ENCODE peak calls at places on chromosomes 5 and 9, in four cellular contexts. O, Q, T and C are unnamed samples.

GRCh38 chr5:94778299-94778698 is 159.8 kb downstream of the SLF1 start:
- DNase-seq in O (no peak), T (no peak), Q (no peak), C (no peak)

GRCh38 chr9:98787766-98788335 is 8.5 kb downstream of the ANKS6 start:
- DNase-seq in T (peak; percentile 4), O (no peak), Q (no peak), C (no peak)

GRCh38 chr9:15469406-15469805 is 41.4 kb downstream of the PSIP1 start:
- DNase-seq in O (no peak), T (no peak), Q (no peak), C (no peak)

GRCh38 chr9:4828776-4829175 is 36.0 kb downstream of the RCL1 start:
- DNase-seq in O (no peak), Q (no peak), T (no peak), C (no peak)

GRCh38 chr5:401216-402034 is 41.6 kb upstream of the EXOC3 start:
- DNase-seq in T (no peak), Q (no peak), O (peak; percentile 3), C (no peak)

GRCh38 chr5:51679286-51679685 is 296.0 kb downstream of the ISL1 start:
- DNase-seq in Q (no peak), T (no peak), O (no peak), C (no peak)

GRCh38 chr9:99031319-99031718 is 73.6 kb upstream of the TGFBR1 start:
- DNase-seq in Q (no peak), T (no peak), O (no peak), C (no peak)

GRCh38 chr5:123670981-123671557 is 159.1 kb downstream of the CSNK1G3 start:
- DNase-seq in O (peak; percentile 25), Q (peak; percentile 62), T (peak; percentile 46), C (peak; percentile 63)

GRCh38 chr5:33793836-33794549 is 97.8 kb downstream of the ADAMTS12 start:
- DNase-seq in O (no peak), Q (no peak), T (no peak), C (no peak)

GRCh38 chr9:109331353-109331752 is 10.5 kb upstream of the EPB41L4B start:
- DNase-seq in Q (peak; percentile 87), T (no peak), O (peak; percentile 97), C (peak; percentile 96)

GRCh38 chr5:68255305-68256130 is 40.0 kb downstream of the PIK3R1 start:
- DNase-seq in T (no peak), Q (no peak), O (no peak), C (no peak)

GRCh38 chr5:10452768-10453331 is 11.2 kb downstream of the ROPN1L start:
- DNase-seq in O (no peak), Q (no peak), T (peak; percentile 43), C (no peak)

GRCh38 chr9:38128752-38129270 is 59.8 kb upstream of the SHB start:
- DNase-seq in T (no peak), O (no peak), Q (no peak), C (no peak)

GRCh38 chr5:107805819-107806218 is 135.1 kb upstream of the EFNA5 start:
- DNase-seq in Q (no peak), O (no peak), T (no peak), C (no peak)

GRCh38 chr9:2634818-2635217 is 13.2 kb downstream of the VLDLR start:
- DNase-seq in O (no peak), T (no peak), Q (no peak), C (no peak)

GRCh38 chr5:35183243-35183955 is 46.9 kb downstream of the PRLR start:
- DNase-seq in O (no peak), T (no peak), Q (peak; percentile 56), C (peak; percentile 40)

GRCh38 chr5:150945947-150946346 is 41.2 kb upstream of the ZNF300 start:
- DNase-seq in T (peak; percentile 16), Q (no peak), O (no peak), C (no peak)

GRCh38 chr5:177472460-177473441 is 683 bp downstream of the DBN1 start:
- DNase-seq in O (no peak), T (no peak), Q (peak; percentile 62), C (peak; percentile 52)

GRCh38 chr5:96919754-96920197 is 16.1 kb upstream of the LNPEP start:
- DNase-seq in O (no peak), Q (no peak), T (no peak), C (no peak)

DNA sequence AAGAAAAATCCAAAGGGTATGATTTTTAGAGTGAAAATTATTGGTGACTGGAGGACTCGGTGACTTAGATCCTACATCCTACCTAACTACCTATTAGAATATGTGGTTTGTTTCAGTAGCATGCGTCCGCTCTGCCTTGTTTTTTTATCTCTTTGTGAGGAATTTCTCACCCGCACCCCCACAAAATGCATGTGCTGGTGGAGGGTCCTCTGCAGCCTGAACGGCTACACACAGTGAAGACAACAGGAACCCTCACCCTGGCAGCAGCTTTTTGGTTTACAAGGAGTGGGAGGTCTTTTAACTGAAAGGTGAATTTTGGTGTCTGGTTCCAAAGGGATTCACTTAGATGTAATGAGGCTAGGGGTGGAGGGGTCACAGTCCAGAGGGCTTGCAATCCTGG is 115.5 kb downstream of the GNA14 start:
- DNase-seq in T (no peak), O (no peak), Q (no peak), C (no peak)
- H3K4me3 ChIP-seq in T (no peak overlapping the region), O (no peak overlapping the region), Q (no peak overlapping the region), C (no peak overlapping the region)

DNA sequence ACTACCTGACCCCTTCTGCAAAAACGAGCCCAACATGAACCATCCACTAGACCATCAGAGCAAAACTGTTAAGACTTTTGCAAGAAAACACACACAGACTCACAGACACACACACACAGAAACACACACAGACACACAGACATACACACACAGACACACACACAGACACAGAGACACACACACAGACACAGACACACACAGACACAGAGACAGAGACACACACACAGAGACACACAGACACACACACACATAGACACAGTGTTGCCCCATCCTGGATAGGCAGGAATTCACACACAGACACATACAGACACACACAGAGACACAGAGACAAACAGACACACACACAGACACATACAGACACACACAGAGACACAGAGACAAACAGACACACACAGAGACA is 52.5 kb downstream of the NACC2 start:
- DNase-seq in O (no peak), Q (no peak), T (no peak), C (no peak)
- TF ChIP-seq POLR2A in O (no peak), Q (no peak), T (no peak), C (no peak)

GRCh38 chr5:9363026-9363793 is 182.7 kb downstream of the SEMA5A start:
- DNase-seq in T (no peak), O (no peak), Q (no peak), C (no peak)
- H3K4me3 ChIP-seq in T (no peak overlapping the region), O (no peak overlapping the region), Q (no peak overlapping the region), C (no peak overlapping the region)

DNA sequence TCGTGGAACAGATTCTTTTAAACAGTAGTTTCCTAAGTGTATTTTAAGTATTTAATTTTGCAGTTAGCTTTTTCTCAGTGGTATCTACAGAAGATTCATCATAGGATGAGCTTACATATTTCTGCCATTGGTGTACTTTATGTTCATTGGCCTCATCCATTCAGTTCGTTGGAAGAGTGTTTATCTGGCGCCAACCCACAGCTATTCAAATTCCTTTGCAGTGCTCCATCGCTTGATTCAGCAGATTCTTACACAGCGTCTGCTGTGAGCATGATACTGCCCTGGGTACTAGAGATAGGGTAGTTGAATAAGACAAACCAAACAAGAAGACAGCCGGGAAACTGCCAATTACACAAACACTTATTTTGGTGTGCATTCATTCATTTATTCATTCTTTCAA is 55.1 kb downstream of the NUP214 start:
- DNase-seq in O (no peak), Q (no peak), T (no peak), C (no peak)
- TF ChIP-seq POLR2A in O (no peak), Q (no peak), T (no peak), C (no peak)